ENCODE peak calls at places on chromosomes 7 and 10, in ten cellular contexts. B, U, V, N, J, G, H, P, X and K are unnamed samples.

GRCh38 chr7:16554518-16555236 is 28.1 kb downstream of the LRRC72 start:
- DNase-seq in V (no peak), U (no peak), J (no peak), X (no peak), P (no peak), B (no peak), N (no peak), H (no peak), G (no peak), K (no peak)

GRCh38 chr7:99473315-99473596 is 566 bp downstream of the ZNF789 start:
- DNase-seq in V (peak), B (peak), N (peak), P (peak), J (peak), X (peak), G (peak), U (no peak), H (no peak), K (no peak)

GRCh38 chr7:128710391-128710930 is 28.7 kb upstream of the CALU start:
- DNase-seq in U (no peak), B (no peak), N (peak), V (peak), P (no peak), H (no peak), J (no peak), X (no peak), G (no peak), K (no peak)

GRCh38 chr10:29067161-29067560 is 221.7 kb upstream of the LYZL1 start:
- DNase-seq in G (no peak), B (no peak), J (no peak), V (peak), X (no peak), P (peak), N (peak), H (no peak), U (no peak), K (no peak)

GRCh38 chr7:94205529-94205928 is 189.2 kb upstream of the COL1A2 start:
- DNase-seq in G (no peak), N (no peak), J (no peak), P (no peak), H (no peak), U (no peak), X (no peak), V (no peak), B (no peak), K (no peak)

GRCh38 chr7:158255558-158255957 is 332.1 kb downstream of the PTPRN2 start:
- DNase-seq in B (no peak), P (no peak), H (no peak), G (no peak), X (no peak), J (no peak), N (no peak), V (no peak), U (no peak), K (no peak)

GRCh38 chr7:126727930-126728331 is 524.8 kb downstream of the GRM8 start:
- DNase-seq in G (no peak), J (no peak), U (no peak), N (peak), H (no peak), P (no peak), B (peak), V (peak), X (no peak), K (no peak)

GRCh38 chr10:119831656-119832055 is 41.0 kb downstream of the MCMBP start:
- DNase-seq in B (no peak), G (no peak), J (no peak), U (no peak), P (no peak), X (no peak), H (no peak), N (no peak), V (no peak), K (no peak)

GRCh38 chr7:57305192-57305748 is 144.7 kb upstream of the ZNF716 start:
- DNase-seq in P (no peak), U (no peak), J (no peak), G (no peak), H (no peak), N (no peak), B (no peak), V (no peak), X (no peak), K (no peak)

GRCh38 chr7:114835861-114836260 is 86.0 kb upstream of the MDFIC start:
- DNase-seq in V (no peak), X (no peak), H (no peak), U (no peak), J (no peak), P (no peak), N (no peak), B (no peak), G (no peak), K (no peak)

GRCh38 chr10:133019191-133019590 is 68.5 kb upstream of the ADGRA1 start:
- DNase-seq in N (no peak), J (no peak), G (no peak), P (no peak), U (no peak), H (no peak), B (no peak), V (no peak), X (no peak), K (no peak)

GRCh38 chr10:16117305-16117695 is 257.0 kb upstream of the MINDY3 start:
- DNase-seq in G (no peak), J (no peak), B (no peak), V (no peak), H (no peak), P (no peak), X (no peak), U (no peak), N (no peak), K (no peak)

GRCh38 chr10:16119445-16119844 is 259.1 kb upstream of the MINDY3 start:
- DNase-seq in H (no peak), N (no peak), V (no peak), X (no peak), B (no peak), U (no peak), P (no peak), G (no peak), J (no peak), K (peak)

GRCh38 chr10:16120563-16120962 is 260.3 kb upstream of the MINDY3 start:
- DNase-seq in X (no peak), B (no peak), N (no peak), V (no peak), G (no peak), P (no peak), U (no peak), H (no peak), J (no peak), K (no peak)

GRCh38 chr10:16116404-16117304 is 256.3 kb upstream of the MINDY3 start:
- DNase-seq in H (no peak), U (peak), P (no peak), B (peak), N (peak), J (no peak), G (no peak), V (peak), X (peak), K (peak)
- TF ChIP-seq CTCF in H (peak), U (peak), P (peak), B (peak), N (peak), J (peak), G (peak), V (peak), X (peak), K (peak)

GRCh38 chr10:97709746-97710078 is 3.8 kb upstream of the MARVELD1 start:
- DNase-seq in X (no peak), V (no peak), J (no peak), N (no peak), G (no peak), P (no peak), B (no peak), U (no peak), H (no peak), K (no peak)
- TF ChIP-seq CTCF in X (peak), V (no peak), J (peak), N (no peak), G (no peak), P (no peak), B (no peak), U (no peak), H (no peak), K (peak)

DNA sequence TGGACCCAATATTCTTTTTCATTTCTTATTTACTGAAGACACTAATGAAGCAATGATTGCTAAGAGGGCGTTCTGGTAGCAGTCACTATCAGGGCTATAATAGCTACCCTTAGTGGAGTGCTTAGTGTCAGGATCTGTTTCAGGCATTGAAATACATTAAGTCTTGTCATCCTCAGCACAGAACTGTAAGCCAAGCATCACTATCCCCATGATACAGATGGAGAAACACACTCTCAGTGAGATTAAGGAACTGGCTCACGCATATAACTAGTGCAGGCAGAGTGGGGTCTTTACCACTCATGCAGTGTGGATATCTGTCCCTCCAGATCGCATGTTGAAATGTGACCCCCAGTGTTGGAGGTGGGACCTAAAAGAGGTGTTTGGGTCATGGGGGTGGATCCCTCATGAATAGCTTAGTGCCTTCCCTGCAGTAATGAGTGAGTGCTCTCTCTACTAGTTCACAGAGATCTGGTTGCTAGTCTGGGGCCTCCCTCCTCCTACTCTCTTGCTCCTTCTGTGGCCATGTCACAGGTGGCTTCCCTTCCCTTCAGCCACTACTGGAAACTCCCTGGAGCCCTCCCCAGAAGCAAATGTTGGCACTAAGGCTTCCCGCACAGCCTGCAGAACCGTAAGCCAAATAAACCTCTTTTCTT is 31.7 kb upstream of the MSMB start:
- DNase-seq in H (no peak), B (no peak), P (no peak), V (no peak), N (no peak), J (no peak), U (no peak), X (no peak), G (no peak), K (no peak)
- TF ChIP-seq CTCF in H (no peak), B (no peak), P (no peak), V (no peak), N (no peak), J (no peak), U (no peak), X (no peak), G (no peak), K (no peak)

DNA sequence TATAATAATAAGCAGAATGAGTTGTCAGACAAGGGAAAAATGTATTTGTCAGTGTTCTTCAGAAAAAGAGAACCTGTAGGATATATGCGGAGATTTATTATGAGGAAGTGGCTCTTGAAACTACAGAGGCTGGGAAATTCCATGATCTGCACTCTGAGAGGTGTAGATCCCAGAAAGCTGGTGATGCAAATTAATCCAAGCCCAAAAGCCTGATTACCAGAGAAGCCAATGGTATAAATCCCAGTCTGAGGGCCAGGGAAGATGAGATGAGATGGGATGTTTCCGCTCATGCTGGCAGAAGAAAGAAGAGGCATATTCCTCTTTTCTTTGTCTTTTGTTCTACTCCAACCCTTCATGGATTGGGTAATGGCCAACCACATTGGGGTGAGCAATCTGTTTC is 732.8 kb upstream of the IGFBP3 start:
- DNase-seq in J (no peak), N (no peak), H (no peak), V (no peak), P (no peak), X (no peak), B (no peak), U (no peak), G (no peak), K (no peak)
- TF ChIP-seq CTCF in J (no peak), N (no peak), H (no peak), V (no peak), P (no peak), X (no peak), B (no peak), U (no peak), G (no peak), K (no peak)

DNA sequence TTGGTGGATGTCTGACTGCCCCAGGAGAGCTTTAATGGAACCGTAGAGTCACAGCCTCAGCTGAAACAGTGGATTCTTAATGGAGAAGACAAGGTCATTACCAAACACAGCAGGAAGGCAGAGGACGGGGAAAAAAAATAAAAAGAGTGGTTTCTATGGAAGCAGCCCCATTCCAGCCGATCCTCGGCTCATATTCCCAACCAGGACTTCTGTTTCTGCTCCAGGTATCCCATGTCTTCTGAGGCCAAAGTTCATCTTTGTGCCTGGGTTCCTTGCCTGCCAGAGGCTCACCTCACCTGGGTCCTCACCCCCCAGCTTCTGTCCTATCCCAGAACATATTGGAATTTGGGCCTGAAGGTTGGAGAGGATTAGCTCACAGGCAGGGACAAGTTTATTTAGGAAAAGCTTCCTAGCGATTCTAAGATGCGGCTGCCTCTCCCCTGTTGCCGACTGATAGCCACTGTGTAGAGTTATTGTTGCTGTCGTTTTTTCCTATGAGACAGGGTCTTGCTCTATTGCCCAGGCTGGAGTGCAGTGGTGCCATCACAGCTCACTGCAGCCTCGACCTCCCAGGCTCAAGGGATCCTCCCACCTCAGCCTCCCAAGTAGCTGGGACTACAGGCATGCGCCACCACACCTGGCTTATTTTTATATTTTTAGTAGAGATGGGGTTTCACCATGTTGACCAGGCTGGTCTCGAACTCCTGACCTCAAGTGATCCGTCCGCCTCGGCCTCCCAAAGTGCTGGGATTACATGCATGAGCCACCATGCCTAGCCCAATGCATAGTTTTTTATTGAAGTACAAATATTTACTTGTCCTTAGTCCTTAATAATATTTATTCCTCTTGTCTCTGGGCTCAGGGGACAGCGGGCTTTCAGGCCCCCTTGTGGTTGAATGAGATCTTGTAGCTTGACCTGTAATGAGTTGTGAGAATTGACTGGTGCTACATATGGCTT is 15.4 kb downstream of the CCL26 start:
- DNase-seq in J (no peak), P (peak), U (peak), X (no peak), B (peak), H (no peak), N (peak), V (peak), G (no peak), K (no peak)
- TF ChIP-seq CTCF in J (peak), P (peak), U (peak), X (peak), B (peak), H (peak), N (peak), V (peak), G (peak), K (no peak)